ENCODE peak calls at places on chromosomes 1 and 21, in six cellular contexts. U is HFF-Myc, O is lung, M is H9, E is progenitor cell of endocrine pancreas, X is PC-3. N is an unnamed sample.

GRCh38 chr1:207997486-207998268 is 86.8 kb upstream of the CD34 start:
- DNase-seq in X (peak; percentile 79), O (peak; percentile 75), E (peak; percentile 44), U (peak; percentile 35), M (peak; percentile 81), N (no peak)

GRCh38 chr1:177959793-177960515 is 9.9 kb downstream of the SEC16B start:
- DNase-seq in X (peak; percentile 55), E (no peak), U (no peak), M (no peak), O (no peak), N (no peak)

GRCh38 chr1:220529530-220529920 is 1.6 kb downstream of the MARK1 start:
- DNase-seq in M (no peak), X (no peak), O (no peak), E (no peak), U (no peak), N (no peak)

GRCh38 chr1:245858022-245858421 is 649.1 kb downstream of the SMYD3 start:
- DNase-seq in E (no peak), O (no peak), M (no peak), X (no peak), U (no peak), N (no peak)

GRCh38 chr1:40951943-40952743 is 27.4 kb upstream of the CTPS1 start:
- DNase-seq in U (no peak), X (peak; percentile 87), O (peak; percentile 77), M (peak; percentile 91), E (peak; percentile 75), N (no peak)

GRCh38 chr21:36209626-36210171 is 53.1 kb downstream of the DOP1B start:
- DNase-seq in M (peak; percentile 78), E (no peak), O (peak; percentile 41), U (peak; percentile 44), X (peak; percentile 83), N (peak; percentile 36)

GRCh38 chr1:225928186-225929175 is 4.4 kb upstream of the PYCR2 start:
- DNase-seq in E (no peak), U (no peak), O (no peak), X (no peak), M (no peak), N (no peak)

GRCh38 chr1:228455715-228456114 is 31.5 kb upstream of the RNF187 start:
- DNase-seq in E (no peak), M (no peak), U (no peak), O (no peak), X (peak; percentile 42), N (no peak)

GRCh38 chr1:68057564-68057963 is 7.1 kb upstream of the DIRAS3 start:
- DNase-seq in X (no peak), O (no peak), U (no peak), E (no peak), M (peak; percentile 57), N (no peak)

GRCh38 chr1:59179673-59180072 is 117.2 kb upstream of the FGGY start:
- DNase-seq in U (no peak), M (no peak), X (peak; percentile 5), E (no peak), O (no peak), N (no peak)

GRCh38 chr1:67683306-67683705 is 1.7 kb upstream of the GADD45A start:
- DNase-seq in U (no peak), O (no peak), M (no peak), E (no peak), X (peak; percentile 84), N (no peak)

GRCh38 chr1:219399446-219399845 is 213.5 kb downstream of the ZC3H11B start:
- DNase-seq in O (no peak), M (no peak), X (no peak), E (no peak), U (no peak), N (no peak)

GRCh38 chr1:201885531-201886075 is 3.1 kb upstream of the SHISA4 start:
- DNase-seq in X (peak; percentile 46), O (no peak), E (no peak), M (no peak), U (no peak), N (no peak)

GRCh38 chr1:205375816-205376545 is 19.3 kb upstream of the KLHDC8A start:
- DNase-seq in O (no peak), M (peak; percentile 75), X (peak; percentile 87), U (no peak), E (no peak), N (no peak)

GRCh38 chr1:30982937-30983336 is 74.4 kb upstream of the SDC3 start:
- DNase-seq in U (no peak), E (no peak), X (no peak), M (no peak), O (no peak), N (peak; percentile 25)
- TF ChIP-seq CTCF in U (no peak), E (no peak), X (no peak), M (peak; percentile 30), O (no peak), N (peak; percentile 51)

GRCh38 chr1:161958425-161958824 is 65.2 kb downstream of the OLFML2B start:
- DNase-seq in E (no peak), X (peak; percentile 22), O (no peak), M (no peak), U (no peak), N (no peak)

GRCh38 chr1:161966076-161966475 is 57.6 kb downstream of the OLFML2B start:
- DNase-seq in E (no peak), X (no peak), M (no peak), O (no peak), U (no peak), N (no peak)

DNA sequence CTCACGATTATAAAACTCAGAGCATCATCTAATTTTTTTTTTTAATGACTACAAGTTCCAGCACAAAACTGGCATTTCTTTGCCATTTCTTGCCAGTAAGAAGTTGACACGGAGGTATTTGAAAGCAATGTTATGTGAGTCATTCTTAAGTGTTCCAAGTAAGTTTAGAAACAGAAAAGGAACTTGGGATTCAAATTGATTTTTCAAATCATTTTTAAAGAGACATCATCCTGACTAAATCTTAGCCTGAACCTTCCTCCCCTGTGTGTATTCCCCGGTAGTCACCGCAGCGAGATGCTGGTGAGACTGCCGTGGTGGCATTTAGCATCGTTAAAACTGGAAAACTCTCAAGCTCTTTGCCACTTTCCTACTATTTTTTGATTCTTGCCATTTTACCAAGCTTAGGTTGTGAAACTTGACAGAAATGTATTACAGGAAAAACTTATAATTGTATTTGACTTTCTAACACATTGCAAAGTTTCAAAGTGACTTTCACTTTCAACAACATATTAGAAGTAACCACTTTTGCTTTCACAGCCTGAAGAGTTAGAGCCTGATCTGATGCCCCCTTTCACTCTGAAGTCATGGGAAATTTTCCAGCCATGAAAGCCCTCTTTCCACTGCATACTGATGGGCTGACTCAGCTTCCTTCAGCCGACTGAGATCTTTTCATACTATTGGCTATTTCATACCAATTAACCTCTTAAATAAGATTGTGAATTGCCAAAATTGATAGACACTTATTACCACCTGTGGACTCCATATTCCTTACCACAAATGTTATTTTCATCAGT is 61.4 kb downstream of the OLFML2B start:
- DNase-seq in E (no peak), M (no peak), O (no peak), U (peak; percentile 55), X (peak; percentile 81), N (peak; percentile 44)
- TF ChIP-seq CTCF in E (no peak), M (no peak), O (no peak), U (no peak), X (peak; percentile 16), N (no peak)

GRCh38 chr21:41065539-41065938 is 102.4 kb upstream of the BACE2 start:
- DNase-seq in U (no peak), O (no peak), E (no peak), M (no peak), X (no peak), N (no peak)

GRCh38 chr21:41068411-41069304 is 99.3 kb upstream of the BACE2 start:
- DNase-seq in U (peak; percentile 6), O (peak; percentile 79), E (peak; percentile 90), M (peak; percentile 93), X (peak; percentile 81), N (peak; percentile 2)

GRCh38 chr21:41066086-41066938 is 101.6 kb upstream of the BACE2 start:
- DNase-seq in E (no peak), O (no peak), X (no peak), U (no peak), M (no peak), N (no peak)

GRCh38 chr21:41071410-41071809 is 96.5 kb upstream of the BACE2 start:
- DNase-seq in U (no peak), E (no peak), O (no peak), X (peak; percentile 5), M (peak; percentile 77), N (no peak)

DNA sequence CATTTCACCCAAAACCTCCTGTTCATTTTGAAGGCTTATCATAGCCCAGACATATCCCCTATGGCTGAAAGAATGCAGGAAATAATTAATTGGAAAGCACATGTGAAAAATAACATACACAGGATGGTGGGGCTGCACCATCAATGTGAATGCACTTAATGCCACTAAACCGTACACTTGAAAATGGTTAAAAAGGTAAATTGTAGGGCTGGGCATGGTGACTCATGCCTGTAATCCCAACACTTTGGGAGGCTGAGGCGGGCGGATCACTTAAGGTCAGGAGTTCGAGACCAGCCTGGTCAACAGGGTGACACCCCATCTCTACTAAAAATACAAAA is 98.7 kb upstream of the BACE2 start:
- DNase-seq in M (no peak), U (no peak), X (no peak), E (no peak), O (no peak), N (no peak)
- TF ChIP-seq CTCF in M (no peak), U (no peak), X (no peak), E (no peak), O (no peak), N (no peak)

GRCh38 chr1:32500387-32501209 is 35.7 kb downstream of the ZBTB8B start:
- DNase-seq in U (no peak), E (peak; percentile 43), O (peak; percentile 59), M (peak; percentile 69), X (peak; percentile 68), N (no peak)
- TF ChIP-seq CTCF in U (no peak), E (no peak), O (no peak), M (no peak), X (no peak), N (no peak)

GRCh38 chr21:32134441-32135159 is 144.2 kb downstream of the MIS18A start:
- DNase-seq in X (no peak), M (peak; percentile 24), E (no peak), O (no peak), U (no peak), N (no peak)
- TF ChIP-seq CTCF in X (no peak), M (no peak), E (no peak), O (no peak), U (no peak), N (no peak)

GRCh38 chr1:182811975-182812727 is 22.6 kb downstream of the NPL start:
- DNase-seq in M (no peak), E (no peak), U (no peak), O (no peak), X (no peak), N (no peak)
- TF ChIP-seq CTCF in M (peak; percentile 36), E (no peak), U (no peak), O (no peak), X (peak; percentile 16), N (no peak)

N was measured in AG09319.